ENCODE peak calls at places on chromosomes 2 and 18, in five cellular contexts. T, D, J, K and W are unnamed samples.

GRCh38 chr2:172084734-172085459 is 410 bp upstream of the DLX1 start:
- DNase-seq in T (peak), K (peak), J (peak), D (no peak), W (no peak)

GRCh38 chr2:139720056-139720455 is 939.9 kb upstream of the NXPH2 start:
- DNase-seq in J (no peak), K (no peak), T (no peak), D (no peak), W (no peak)

GRCh38 chr2:26504002-26504401 is 26.1 kb upstream of the OTOF start:
- DNase-seq in J (no peak), K (peak), D (no peak), T (no peak), W (no peak)

GRCh38 chr2:231138699-231139098 is 13.9 kb upstream of the HTR2B start:
- DNase-seq in K (no peak), T (peak), J (no peak), D (no peak), W (no peak)

GRCh38 chr2:219090900-219091299 is 30.2 kb upstream of the IHH start:
- DNase-seq in D (no peak), J (no peak), K (no peak), T (no peak), W (no peak)

GRCh38 chr2:72757177-72757775 is 68.6 kb downstream of the EXOC6B start:
- DNase-seq in D (no peak), K (no peak), J (no peak), T (no peak), W (no peak)

GRCh38 chr2:236658974-236659757 is 89.5 kb downstream of the ACKR3 start:
- DNase-seq in K (no peak), D (peak), T (no peak), J (no peak), W (no peak)

GRCh38 chr2:99607454-99607853 is 117.6 kb upstream of the REV1 start:
- DNase-seq in J (peak), T (no peak), K (no peak), D (no peak), W (no peak)

GRCh38 chr2:114231921-114232320 is 210.5 kb upstream of the DPP10 start:
- DNase-seq in D (no peak), T (no peak), K (no peak), J (no peak), W (no peak)

GRCh38 chr2:19225931-19226330 is 132.5 kb downstream of the OSR1 start:
- DNase-seq in J (no peak), K (no peak), D (no peak), T (no peak), W (no peak)

GRCh38 chr18:79586436-79587297 is 92.9 kb upstream of the CTDP1 start:
- DNase-seq in T (no peak), J (no peak), D (peak), K (no peak), W (no peak)

GRCh38 chr2:205903549-205904129 is 182.3 kb downstream of the INO80D start:
- DNase-seq in D (no peak), K (peak), T (peak), J (no peak), W (no peak)

GRCh38 chr2:147430408-147430807 is 414.4 kb upstream of the ACVR2A start:
- DNase-seq in K (no peak), T (no peak), J (no peak), D (no peak), W (no peak)

GRCh38 chr2:10266133-10266620 is 36.5 kb upstream of the HPCAL1 start:
- DNase-seq in T (no peak), K (no peak), D (peak), J (no peak), W (no peak)

GRCh38 chr18:44392933-44393332 is 287.8 kb upstream of the SETBP1 start:
- DNase-seq in K (no peak), J (no peak), T (no peak), D (no peak), W (no peak)

GRCh38 chr2:194619368-194619767 is 1037.7 kb upstream of the SLC39A10 start:
- DNase-seq in T (no peak), J (no peak), K (no peak), D (no peak), W (no peak)

GRCh38 chr2:182361477-182361876 is 65.4 kb downstream of the PDE1A start:
- DNase-seq in K (no peak), J (no peak), D (no peak), T (no peak), W (no peak)

GRCh38 chr2:218125626-218126080 is at the start of gene CXCR2:
- DNase-seq in K (no peak), T (no peak), J (no peak), D (peak), W (no peak)

GRCh38 chr2:109148347-109148746 is 19.3 kb downstream of the SH3RF3 start:
- DNase-seq in K (no peak), T (no peak), J (no peak), D (no peak), W (no peak)

GRCh38 chr18:70314383-70314782 is 25.5 kb downstream of the SOCS6 start:
- DNase-seq in T (no peak), D (no peak), K (no peak), J (no peak), W (no peak)

GRCh38 chr2:167355796-167356195 is 467.5 kb downstream of the XIRP2 start:
- DNase-seq in D (no peak), J (no peak), T (no peak), K (no peak), W (no peak)

GRCh38 chr2:28395334-28396061 is 2.8 kb downstream of the FOSL2 start:
- DNase-seq in J (peak), T (no peak), D (peak), K (no peak), W (no peak)

GRCh38 chr18:45617284-45617683 is 2.0 kb downstream of the SLC14A2 start:
- DNase-seq in J (peak), T (no peak), D (peak), K (no peak), W (peak)

GRCh38 chr18:8121942-8122480 is 487.2 kb upstream of the RAB12 start:
- DNase-seq in D (no peak), K (no peak), J (no peak), T (no peak), W (no peak)

GRCh38 chr2:152165306-152165705 is 10.3 kb downstream of the STAM2 start:
- DNase-seq in D (no peak), J (no peak), K (no peak), T (no peak), W (no peak)

GRCh38 chr2:19879115-19879514 is 22.7 kb downstream of the TTC32 start:
- DNase-seq in K (no peak), T (no peak), J (no peak), D (peak), W (no peak)

GRCh38 chr2:78646533-78646932 is 379.0 kb upstream of the REG3G start:
- DNase-seq in T (no peak), K (no peak), D (no peak), J (no peak), W (no peak)

GRCh38 chr2:171150694-171151285 is 9.9 kb downstream of the TLK1 start:
- DNase-seq in T (no peak), K (no peak), J (no peak), D (no peak), W (no peak)

GRCh38 chr18:44802508-44802907 is 121.8 kb downstream of the SETBP1 start:
- DNase-seq in K (no peak), J (peak), D (no peak), T (no peak), W (no peak)

GRCh38 chr2:236568068-236568921 is 1.3 kb upstream of the ACKR3 start:
- DNase-seq in T (no peak), K (peak), J (no peak), D (peak), W (no peak)

GRCh38 chr2:208556954-208557601 is 150.5 kb downstream of the PTH2R start:
- DNase-seq in J (peak), D (no peak), K (no peak), T (no peak), W (no peak)

GRCh38 chr2:240170354-240170735 is 29.9 kb upstream of the OTOS start:
- DNase-seq in K (no peak), J (no peak), T (peak), D (no peak), W (no peak)

GRCh38 chr2:68365087-68365486 is at the start of gene PLEK:
- DNase-seq in D (peak), T (no peak), J (no peak), K (no peak), W (no peak)

GRCh38 chr2:27653397-27653796 is 10.0 kb downstream of the SUPT7L start:
- DNase-seq in J (no peak), K (no peak), T (no peak), D (no peak), W (no peak)

GRCh38 chr18:6885992-6886823 is 156.7 kb downstream of the ARHGAP28 start:
- DNase-seq in J (peak), T (peak), D (no peak), K (peak), W (no peak)

GRCh38 chr2:29336741-29337340 is 221.6 kb downstream of the CLIP4 start:
- DNase-seq in T (no peak), D (no peak), K (no peak), J (no peak), W (no peak)

GRCh38 chr2:28094794-28095193 is 204.3 kb downstream of the BABAM2 start:
- DNase-seq in D (no peak), J (no peak), T (no peak), K (no peak), W (no peak)

GRCh38 chr2:14634223-14634884 is 1.8 kb downstream of the LRATD1 start:
- DNase-seq in K (peak), J (peak), D (peak), T (peak), W (peak)

GRCh38 chr2:15730545-15731212 is 139.0 kb downstream of the DDX1 start:
- DNase-seq in D (peak), T (peak), J (peak), K (peak), W (peak)

GRCh38 chr2:225937625-225938024 is 538.1 kb downstream of the NYAP2 start:
- DNase-seq in T (no peak), J (no peak), K (no peak), D (no peak), W (no peak)